ENCODE peak calls at places on chromosome 1, in four cellular contexts. Y, D, S and Q are unnamed samples.

GRCh38 chr1:42962641-42963377 is 4.1 kb upstream of the SLC2A1 start:
- DNase-seq in S (no peak), Y (no peak), D (no peak), Q (no peak)

GRCh38 chr1:183366116-183366515 is 52.1 kb downstream of the NMNAT2 start:
- DNase-seq in D (no peak), S (no peak), Y (no peak), Q (no peak)

GRCh38 chr1:1308756-1309524 is 543 bp downstream of the PUSL1 start:
- DNase-seq in S (peak; percentile 77), D (no peak), Y (peak; percentile 32), Q (no peak)

GRCh38 chr1:2314297-2314802 is 77.0 kb downstream of the MORN1 start:
- DNase-seq in Y (peak; percentile 18), D (peak; percentile 88), S (peak; percentile 88), Q (no peak)

GRCh38 chr1:234776875-234777849 is 167.2 kb upstream of the IRF2BP2 start:
- DNase-seq in S (no peak), D (no peak), Y (no peak), Q (no peak)

GRCh38 chr1:231139125-231139649 is 22.7 kb upstream of the TRIM67 start:
- DNase-seq in S (no peak), Y (no peak), D (no peak), Q (no peak)

GRCh38 chr1:105608713-105609112 is 1447.8 kb upstream of the PRMT6 start:
- DNase-seq in Y (no peak), D (peak; percentile 12), S (no peak), Q (no peak)

GRCh38 chr1:5244631-5245285 is 590.3 kb downstream of the AJAP1 start:
- DNase-seq in D (no peak), Y (no peak), S (no peak), Q (no peak)

GRCh38 chr1:54325705-54326461 is 80.3 kb downstream of the SSBP3 start:
- DNase-seq in S (no peak), Y (no peak), D (no peak), Q (no peak)

GRCh38 chr1:180636138-180636537 is 4.3 kb downstream of the XPR1 start:
- DNase-seq in D (peak; percentile 20), Y (no peak), S (no peak), Q (no peak)

GRCh38 chr1:2232916-2233438 is 4.9 kb downstream of the SKI start:
- DNase-seq in S (peak; percentile 71), Y (no peak), D (no peak), Q (no peak)

GRCh38 chr1:205318231-205318991 is 3.1 kb downstream of the NUAK2 start:
- DNase-seq in S (no peak), D (peak; percentile 90), Y (no peak), Q (no peak)

GRCh38 chr1:78114034-78114956 is 68.5 kb downstream of the GIPC2 start:
- DNase-seq in D (peak; percentile 46), S (no peak), Y (peak; percentile 40), Q (no peak)

GRCh38 chr1:236083650-236084385 is 18.9 kb upstream of the NID1 start:
- DNase-seq in D (no peak), S (no peak), Y (no peak), Q (no peak)